ENCODE peak calls at places on chromosomes 7 and 10, in six cellular contexts. A, U, L, K, J and Q are unnamed samples.

GRCh38 chr10:117442944-117443676 is 67.9 kb upstream of the PDZD8 start:
- DNase-seq in A (peak), U (peak), L (peak), K (peak), J (peak), Q (peak)

GRCh38 chr7:98823226-98823625 is 46.6 kb downstream of the TMEM130 start:
- DNase-seq in A (no peak), U (no peak), L (no peak), K (no peak), J (no peak), Q (no peak)

GRCh38 chr10:17523917-17524316 is 69.5 kb upstream of the ST8SIA6 start:
- DNase-seq in A (peak), U (no peak), L (no peak), K (no peak), J (no peak), Q (no peak)

GRCh38 chr10:13472359-13472758 is 56.5 kb downstream of the BEND7 start:
- DNase-seq in A (no peak), U (no peak), L (no peak), K (no peak), J (no peak), Q (no peak)

GRCh38 chr7:18610331-18610948 is 114.9 kb downstream of the HDAC9 start:
- DNase-seq in A (peak), U (peak), L (no peak), K (no peak), J (no peak), Q (no peak)

GRCh38 chr10:17665742-17666141 is 21.8 kb downstream of the STAM start:
- DNase-seq in A (peak), U (peak), L (no peak), K (no peak), J (no peak), Q (peak)

GRCh38 chr7:108246227-108246837 is 116.2 kb upstream of the LAMB4 start:
- DNase-seq in A (peak), U (peak), L (no peak), K (peak), J (no peak), Q (peak)

GRCh38 chr7:99469381-99470065 is 3.2 kb upstream of the ZNF789 start:
- DNase-seq in A (peak), U (no peak), L (no peak), K (no peak), J (no peak), Q (no peak)

GRCh38 chr7:69722836-69723235 is 124.6 kb downstream of the AUTS2 start:
- DNase-seq in A (no peak), U (no peak), L (no peak), K (no peak), J (no peak), Q (no peak)

GRCh38 chr7:73533742-73534141 is 11.6 kb upstream of the BAZ1B start:
- DNase-seq in A (no peak), U (no peak), L (no peak), K (no peak), J (no peak), Q (no peak)

GRCh38 chr10:35774109-35774508 is 132.0 kb upstream of the FZD8 start:
- DNase-seq in A (no peak), U (no peak), L (no peak), K (no peak), J (no peak), Q (no peak)

GRCh38 chr10:27413387-27413786 is 90.7 kb upstream of the RAB18 start:
- DNase-seq in A (no peak), U (no peak), L (no peak), K (no peak), J (no peak), Q (no peak)

GRCh38 chr7:107931740-107932515 is 40.9 kb downstream of the DLD start:
- DNase-seq in A (no peak), U (no peak), L (no peak), K (no peak), J (no peak), Q (no peak)

GRCh38 chr7:111762799-111763198 is 200.5 kb upstream of the IMMP2L start:
- DNase-seq in A (no peak), U (no peak), L (no peak), K (no peak), J (no peak), Q (no peak)

GRCh38 chr10:97542169-97543024 is 30.2 kb upstream of the ANKRD2 start:
- DNase-seq in A (peak), U (peak), L (peak), K (peak), J (no peak), Q (peak)

GRCh38 chr7:20894806-20895205 is 108.1 kb upstream of the SP8 start:
- DNase-seq in A (no peak), U (no peak), L (no peak), K (no peak), J (no peak), Q (no peak)

GRCh38 chr7:138538518-138538917 is 78.5 kb downstream of the TRIM24 start:
- DNase-seq in A (no peak), U (peak), L (no peak), K (no peak), J (no peak), Q (no peak)

GRCh38 chr10:63819753-63820347 is 298.6 kb downstream of the REEP3 start:
- DNase-seq in A (peak), U (peak), L (peak), K (peak), J (no peak), Q (peak)

GRCh38 chr10:102926842-102927241 is 8.7 kb downstream of the CNNM2 start:
- DNase-seq in A (no peak), U (no peak), L (no peak), K (no peak), J (no peak), Q (no peak)

GRCh38 chr7:150755473-150756099 is 18.4 kb downstream of the GIMAP5 start:
- DNase-seq in A (no peak), U (no peak), L (peak), K (no peak), J (no peak), Q (no peak)

GRCh38 chr7:127927339-127927679 is 103.9 kb downstream of the LRRC4 start:
- DNase-seq in A (peak), U (peak), L (no peak), K (peak), J (no peak), Q (no peak)

GRCh38 chr7:155763721-155764431 is 48.4 kb downstream of the SHH start:
- DNase-seq in A (no peak), U (peak), L (no peak), K (no peak), J (no peak), Q (no peak)

GRCh38 chr10:88820990-88821389 is 18.5 kb downstream of the LIPM start:
- DNase-seq in A (no peak), U (peak), L (no peak), K (no peak), J (no peak), Q (no peak)

GRCh38 chr7:91651986-91652385 is 228.5 kb downstream of the MTERF1 start:
- DNase-seq in A (no peak), U (no peak), L (no peak), K (no peak), J (no peak), Q (no peak)

GRCh38 chr7:107505997-107506682 is 36.3 kb downstream of the GPR22 start:
- DNase-seq in A (peak), U (peak), L (peak), K (peak), J (no peak), Q (no peak)

GRCh38 chr10:84405662-84406061 is 77.3 kb downstream of the CCSER2 start:
- DNase-seq in A (no peak), U (peak), L (no peak), K (no peak), J (no peak), Q (no peak)

GRCh38 chr7:45514944-45515343 is 59.2 kb upstream of the ADCY1 start:
- DNase-seq in A (no peak), U (no peak), L (no peak), K (no peak), J (no peak), Q (no peak)

GRCh38 chr7:28411876-28412662 is at the start of gene CREB5:
- DNase-seq in A (no peak), U (peak), L (no peak), K (no peak), J (no peak), Q (no peak)

GRCh38 chr7:41891967-41892755 is 189.3 kb upstream of the INHBA start:
- DNase-seq in A (no peak), U (no peak), L (no peak), K (no peak), J (no peak), Q (no peak)

GRCh38 chr7:101826081-101826835 is 8.8 kb downstream of the CUX1 start:
- DNase-seq in A (no peak), U (no peak), L (no peak), K (no peak), J (no peak), Q (no peak)

GRCh38 chr7:124724516-124725192 is 40.9 kb downstream of the GPR37 start:
- DNase-seq in A (peak), U (no peak), L (no peak), K (no peak), J (no peak), Q (no peak)

GRCh38 chr10:101429423-101429822 is 75.5 kb downstream of the BTRC start:
- DNase-seq in A (no peak), U (no peak), L (no peak), K (no peak), J (no peak), Q (no peak)

GRCh38 chr10:103678104-103678526 is 177.3 kb downstream of the SH3PXD2A start:
- DNase-seq in A (no peak), U (peak), L (peak), K (peak), J (peak), Q (peak)

GRCh38 chr10:83536426-83536825 is 602.9 kb upstream of the GHITM start:
- DNase-seq in A (no peak), U (no peak), L (no peak), K (no peak), J (no peak), Q (no peak)

GRCh38 chr7:45576249-45576929 is 2.2 kb downstream of the ADCY1 start:
- DNase-seq in A (no peak), U (no peak), L (no peak), K (no peak), J (no peak), Q (no peak)

GRCh38 chr10:132457328-132458070 is 60.5 kb downstream of the PWWP2B start:
- DNase-seq in A (no peak), U (no peak), L (no peak), K (no peak), J (no peak), Q (no peak)

GRCh38 chr10:86178401-86179142 is 188.0 kb downstream of the GRID1 start:
- DNase-seq in A (peak), U (no peak), L (no peak), K (no peak), J (peak), Q (no peak)

GRCh38 chr10:125161570-125162139 is 1.3 kb upstream of the CTBP2 start:
- DNase-seq in A (no peak), U (peak), L (no peak), K (peak), J (no peak), Q (no peak)
- TF ChIP-seq POLR2A in A (no peak), U (no peak), L (no peak), K (no peak), J (no peak), Q (no peak)

GRCh38 chr10:71780161-71780560 is 6.8 kb upstream of the VSIR start:
- DNase-seq in A (no peak), U (no peak), L (no peak), K (no peak), J (no peak), Q (no peak)

GRCh38 chr10:71783917-71784678 is 10.8 kb upstream of the VSIR start:
- DNase-seq in A (no peak), U (no peak), L (no peak), K (no peak), J (no peak), Q (no peak)

GRCh38 chr10:71780722-71781121 is 7.4 kb upstream of the VSIR start:
- DNase-seq in A (no peak), U (no peak), L (no peak), K (no peak), J (no peak), Q (no peak)

GRCh38 chr10:71782917-71783490 is 9.7 kb upstream of the VSIR start:
- DNase-seq in A (no peak), U (no peak), L (no peak), K (no peak), J (no peak), Q (no peak)

GRCh38 chr10:71782221-71782916 is 9.0 kb upstream of the VSIR start:
- DNase-seq in A (no peak), U (no peak), L (no peak), K (no peak), J (no peak), Q (no peak)
- TF ChIP-seq POLR2A in A (no peak), U (no peak), L (no peak), K (no peak), J (no peak), Q (no peak)

DNA sequence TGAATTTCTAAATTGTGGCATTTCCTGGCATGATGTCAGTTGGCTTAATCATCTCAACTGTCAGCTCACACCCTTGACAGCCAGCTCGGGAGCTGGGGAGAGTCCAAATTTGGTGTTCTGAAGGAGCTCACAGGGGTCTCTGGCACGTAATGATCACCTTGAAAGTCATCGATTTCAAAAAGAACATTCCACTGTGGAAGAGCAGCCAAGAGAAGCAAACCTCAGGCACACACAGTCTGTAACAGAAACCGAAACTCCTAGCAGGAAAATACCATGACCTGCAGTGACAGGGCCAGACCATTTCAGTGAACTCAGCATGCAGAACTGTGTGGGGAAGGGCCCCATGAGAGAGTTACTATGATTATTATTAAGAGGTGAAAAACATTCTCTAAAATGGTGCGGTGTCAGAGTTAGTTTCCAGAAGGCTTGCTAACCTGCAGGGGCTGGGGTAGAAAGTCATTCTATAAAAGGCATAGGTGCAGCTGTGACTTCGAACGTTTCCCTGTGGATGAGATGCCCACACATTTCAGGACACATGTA is 26.4 kb upstream of the KLF6 start:
- DNase-seq in A (no peak), U (peak), L (no peak), K (peak), J (peak), Q (peak)
- TF ChIP-seq POLR2A in A (no peak), U (no peak), L (no peak), K (no peak), J (no peak), Q (peak)

DNA sequence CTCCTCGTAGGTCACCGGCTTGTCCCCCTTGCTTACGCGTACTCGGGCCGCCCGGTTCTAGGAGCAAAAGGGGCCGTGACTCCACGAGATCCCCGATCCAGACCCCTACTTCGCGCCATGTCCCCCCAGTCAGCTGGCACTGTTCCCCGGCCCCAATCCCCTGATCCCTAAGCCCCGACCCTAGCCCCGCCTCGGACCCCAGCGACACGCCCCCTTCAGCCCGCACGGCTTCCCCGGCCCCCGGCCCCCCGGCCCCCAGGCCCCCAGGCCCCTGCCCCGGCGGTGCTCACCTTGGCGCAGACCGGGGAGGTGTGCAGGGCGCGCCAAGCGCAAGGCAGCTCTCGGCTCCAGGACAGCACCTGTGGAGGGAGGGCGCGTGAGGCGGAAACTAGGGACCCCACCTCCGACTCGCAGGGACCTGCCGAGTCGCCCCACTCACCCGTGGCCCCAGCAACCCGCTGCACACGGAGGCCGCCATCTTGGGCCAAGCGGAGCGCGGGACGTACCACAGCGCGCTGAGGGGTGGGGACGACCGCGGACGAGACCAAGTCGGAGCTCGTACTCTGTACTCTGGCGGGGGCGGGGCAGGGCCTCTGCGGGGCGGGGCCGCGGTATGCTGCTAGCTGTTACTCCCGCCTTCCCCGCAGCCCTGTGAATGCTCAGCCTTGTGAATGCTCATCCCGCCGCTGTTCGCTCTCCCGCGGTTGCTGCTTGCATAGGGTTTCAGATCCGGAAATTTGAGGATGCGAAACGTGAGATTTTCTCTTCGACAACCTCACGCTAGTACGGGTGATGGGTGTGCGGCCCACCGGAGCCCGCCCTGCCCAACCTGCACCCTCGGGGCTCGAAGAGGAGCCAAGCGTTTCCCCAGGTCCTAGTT is at the start of gene MRPS24:
- DNase-seq in A (peak), U (peak), L (peak), K (peak), J (peak), Q (peak)
- TF ChIP-seq POLR2A in A (peak), U (peak), L (peak), K (no peak), J (peak), Q (peak)

GRCh38 chr7:83429493-83429892 is 219.4 kb downstream of the SEMA3E start:
- DNase-seq in A (no peak), U (no peak), L (no peak), K (no peak), J (no peak), Q (no peak)
- TF ChIP-seq POLR2A in A (no peak), U (no peak), L (no peak), K (no peak), J (no peak), Q (no peak)

GRCh38 chr7:140398821-140399220 is 491 bp upstream of the SLC37A3 start:
- DNase-seq in A (no peak), U (no peak), L (no peak), K (no peak), J (no peak), Q (no peak)

GRCh38 chr7:140400381-140400780 is 2.1 kb upstream of the SLC37A3 start:
- DNase-seq in A (no peak), U (no peak), L (no peak), K (no peak), J (no peak), Q (no peak)

GRCh38 chr7:140402178-140402835 is 1.6 kb upstream of the RAB19 start:
- DNase-seq in A (no peak), U (peak), L (no peak), K (no peak), J (no peak), Q (no peak)

GRCh38 chr7:140404565-140405080 is 765 bp downstream of the RAB19 start:
- DNase-seq in A (no peak), U (no peak), L (no peak), K (no peak), J (no peak), Q (no peak)

DNA sequence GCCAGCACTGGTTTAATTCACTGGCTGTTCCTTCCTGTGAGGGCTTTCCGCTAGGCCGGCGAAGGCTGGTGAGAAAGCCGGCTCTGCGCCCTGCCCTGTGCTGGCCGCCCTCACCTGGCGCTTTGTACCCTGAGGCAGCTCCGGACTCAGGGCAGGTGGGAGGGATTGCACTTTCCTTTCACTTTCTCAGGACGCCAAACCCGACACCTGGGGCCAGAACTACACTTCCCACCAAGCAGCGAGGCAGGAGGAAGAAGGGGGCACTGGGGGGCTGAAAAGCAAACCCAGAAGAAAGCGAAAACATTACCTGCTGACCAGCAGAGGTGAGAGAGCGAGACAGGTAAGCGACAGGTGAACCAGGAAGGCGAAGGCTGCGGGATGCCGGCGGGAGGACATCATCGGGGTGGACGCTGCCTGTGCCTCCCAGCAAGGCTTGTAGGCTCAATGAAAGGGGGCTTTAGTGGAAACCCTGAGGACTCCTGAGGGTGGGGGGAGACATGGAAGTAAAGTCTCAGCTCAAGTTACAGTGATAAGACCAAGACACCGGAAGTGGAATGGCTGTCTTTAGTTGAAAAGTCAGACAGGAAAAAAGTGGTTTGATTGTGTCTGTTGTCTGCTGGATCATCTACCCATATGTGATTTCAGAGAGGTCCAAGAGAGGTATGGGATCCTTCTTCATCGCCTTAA is at the start of gene RAB19:
- DNase-seq in A (no peak), U (no peak), L (peak), K (peak), J (no peak), Q (no peak)
- TF ChIP-seq POLR2A in A (no peak), U (no peak), L (no peak), K (no peak), J (no peak), Q (no peak)

GRCh38 chr7:27148031-27148775 is 629 bp upstream of the HOXA6 start:
- DNase-seq in A (no peak), U (no peak), L (no peak), K (no peak), J (no peak), Q (no peak)
- TF ChIP-seq POLR2A in A (no peak), U (no peak), L (no peak), K (no peak), J (no peak), Q (no peak)

DNA sequence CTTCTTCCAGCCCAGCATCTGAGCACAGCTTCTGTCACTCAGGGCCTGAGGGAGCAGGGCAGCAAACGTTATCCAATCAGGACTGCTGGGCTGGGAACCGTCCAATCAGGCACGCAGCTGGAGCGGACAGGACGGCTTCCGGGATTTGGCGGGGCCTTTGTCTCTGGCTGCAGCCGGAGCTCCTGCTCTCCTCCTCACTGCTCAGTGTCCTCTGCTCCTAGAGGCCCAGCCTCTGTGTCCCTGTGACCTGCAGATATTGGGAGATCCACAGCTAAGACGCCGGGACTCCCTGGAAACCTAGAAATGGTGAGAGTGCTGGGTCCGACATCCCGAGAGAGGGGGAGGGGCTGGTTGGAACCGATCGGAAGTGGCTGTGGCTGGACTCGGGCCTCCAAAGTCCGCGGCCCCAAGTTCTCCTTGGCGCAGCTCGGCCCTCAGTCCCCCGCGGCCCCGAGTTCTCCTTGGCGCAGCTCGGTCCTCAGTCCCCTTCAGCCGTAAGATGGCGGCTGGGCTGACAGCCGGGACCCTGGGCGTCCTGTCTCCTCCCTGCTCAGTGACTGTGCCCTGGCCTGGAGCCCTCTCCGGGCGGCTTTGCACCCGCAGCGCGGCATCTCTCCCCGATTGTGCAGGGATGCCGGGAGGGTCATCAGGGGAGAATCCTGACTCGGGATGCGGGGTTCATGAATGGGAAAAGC is at the start of gene ZNF107:
- DNase-seq in A (peak), U (peak), L (peak), K (peak), J (peak), Q (peak)
- TF ChIP-seq POLR2A in A (peak), U (peak), L (peak), K (no peak), J (peak), Q (peak)